ENCODE peak calls at places on chromosomes 5 and 9, in seven cellular contexts. D is astrocyte of the spinal cord, C is IMR-90, X is brain microvascular endothelial cell, A is fibroblast of mammary gland, Z is cardiac muscle cell, Q is Peyer's patch. Y is an unnamed sample.

GRCh38 chr5:58921106-58921505 is 338.2 kb downstream of the RAB3C start:
- DNase-seq in D (peak), C (no peak), X (no peak), A (no peak), Z (no peak), Q (no peak), Y (no peak)

GRCh38 chr5:163645421-163646416 is 140.3 kb downstream of the MAT2B start:
- DNase-seq in D (no peak), C (no peak), X (no peak), A (no peak), Z (no peak), Q (no peak), Y (no peak)

GRCh38 chr9:107373809-107374208 is 90.7 kb downstream of the RAD23B start:
- DNase-seq in D (no peak), C (no peak), X (no peak), A (no peak), Z (no peak), Q (no peak), Y (no peak)

GRCh38 chr9:117672397-117672796 is 31.8 kb upstream of the TLR4 start:
- DNase-seq in D (peak), C (no peak), X (peak), A (peak), Z (no peak), Q (no peak), Y (peak)

GRCh38 chr5:956941-957729 is 51.5 kb upstream of the NKD2 start:
- DNase-seq in D (peak), C (peak), X (peak), A (peak), Z (peak), Q (no peak), Y (peak)

GRCh38 chr5:41012318-41012717 is 58.8 kb downstream of the MROH2B start:
- DNase-seq in D (no peak), C (no peak), X (no peak), A (no peak), Z (no peak), Q (no peak), Y (no peak)

GRCh38 chr5:97923997-97924396 is 741.0 kb upstream of the RIOK2 start:
- DNase-seq in D (no peak), C (no peak), X (no peak), A (no peak), Z (no peak), Q (no peak), Y (no peak)

GRCh38 chr9:72542917-72543316 is 21.5 kb downstream of the TMC1 start:
- DNase-seq in D (no peak), C (peak), X (no peak), A (no peak), Z (no peak), Q (no peak), Y (peak)

GRCh38 chr5:108382784-108383358 is 973 bp upstream of the FBXL17 start:
- DNase-seq in D (no peak), C (peak), X (no peak), A (peak), Z (peak), Q (peak), Y (no peak)

GRCh38 chr5:75734913-75735789 is 17.9 kb upstream of the POC5 start:
- DNase-seq in D (peak), C (peak), X (peak), A (peak), Z (peak), Q (no peak), Y (peak)

GRCh38 chr9:86098793-86099694 is at the start of gene GOLM1:
- DNase-seq in D (peak), C (peak), X (peak), A (peak), Z (peak), Q (no peak), Y (peak)

GRCh38 chr5:82418608-82418950 is 140.4 kb upstream of the RPS23 start:
- DNase-seq in D (no peak), C (no peak), X (no peak), A (no peak), Z (no peak), Q (no peak), Y (no peak)

GRCh38 chr9:35935755-35936509 is 22.0 kb downstream of the OR2S2 start:
- DNase-seq in D (peak), C (peak), X (peak), A (peak), Z (no peak), Q (no peak), Y (no peak)

GRCh38 chr9:99052849-99053715 is 51.8 kb upstream of the TGFBR1 start:
- DNase-seq in D (no peak), C (no peak), X (no peak), A (no peak), Z (no peak), Q (no peak), Y (no peak)

GRCh38 chr5:128782446-128782845 is 182.8 kb upstream of the SLC27A6 start:
- DNase-seq in D (peak), C (peak), X (peak), A (peak), Z (no peak), Q (no peak), Y (peak)

GRCh38 chr5:175558801-175559480 is 80.6 kb downstream of the SFXN1 start:
- DNase-seq in D (no peak), C (no peak), X (no peak), A (no peak), Z (no peak), Q (no peak), Y (no peak)

GRCh38 chr5:102823441-102823874 is 68.4 kb downstream of the PAM start:
- DNase-seq in D (peak), C (peak), X (no peak), A (peak), Z (no peak), Q (no peak), Y (peak)

GRCh38 chr5:35136386-35136785 is 88.6 kb upstream of the AGXT2 start:
- DNase-seq in D (peak), C (peak), X (peak), A (peak), Z (no peak), Q (no peak), Y (peak)

GRCh38 chr9:20496328-20496727 is 126.0 kb downstream of the MLLT3 start:
- DNase-seq in D (no peak), C (no peak), X (no peak), A (no peak), Z (no peak), Q (no peak), Y (no peak)

GRCh38 chr5:79229357-79230174 is 6.4 kb upstream of the JMY start:
- DNase-seq in D (no peak), C (peak), X (peak), A (peak), Z (no peak), Q (no peak), Y (peak)

GRCh38 chr9:127567119-127567897 is 44.8 kb upstream of the STXBP1 start:
- DNase-seq in D (peak), C (peak), X (no peak), A (peak), Z (peak), Q (no peak), Y (peak)

GRCh38 chr9:127336708-127337352 is 60.1 kb upstream of the SLC2A8 start:
- DNase-seq in D (peak), C (peak), X (peak), A (peak), Z (no peak), Q (peak), Y (peak)

GRCh38 chr9:68981825-68982224 is 32.1 kb downstream of the PRKACG start:
- DNase-seq in D (no peak), C (no peak), X (no peak), A (no peak), Z (no peak), Q (no peak), Y (peak)

GRCh38 chr9:125997510-125997823 is 250.3 kb downstream of the PBX3 start:
- DNase-seq in D (no peak), C (no peak), X (no peak), A (no peak), Z (peak), Q (no peak), Y (no peak)

GRCh38 chr5:53962306-53962705 is 348.1 kb downstream of the ARL15 start:
- DNase-seq in D (no peak), C (no peak), X (no peak), A (peak), Z (no peak), Q (no peak), Y (no peak)

GRCh38 chr5:139243425-139243965 is 45.3 kb upstream of the SIL1 start:
- DNase-seq in D (no peak), C (peak), X (no peak), A (peak), Z (no peak), Q (no peak), Y (peak)

GRCh38 chr9:138009456-138010273 is 132.1 kb downstream of the CACNA1B start:
- DNase-seq in D (no peak), C (no peak), X (no peak), A (no peak), Z (no peak), Q (no peak), Y (no peak)

GRCh38 chr9:78694950-78695349 is 398.0 kb downstream of the PSAT1 start:
- DNase-seq in D (no peak), C (no peak), X (no peak), A (no peak), Z (no peak), Q (no peak), Y (no peak)

GRCh38 chr9:91419222-91420191 is 4.1 kb downstream of the NFIL3 start:
- DNase-seq in D (peak), C (peak), X (peak), A (peak), Z (no peak), Q (no peak), Y (peak)

GRCh38 chr5:80782626-80783025 is 127.8 kb upstream of the DHFR start:
- DNase-seq in D (no peak), C (no peak), X (no peak), A (no peak), Z (no peak), Q (no peak), Y (no peak)

GRCh38 chr9:135156525-135157510 is 69.3 kb downstream of the OLFM1 start:
- DNase-seq in D (peak), C (peak), X (no peak), A (peak), Z (peak), Q (no peak), Y (peak)

GRCh38 chr9:84756156-84756555 is 86.6 kb downstream of the NTRK2 start:
- DNase-seq in D (no peak), C (no peak), X (no peak), A (no peak), Z (no peak), Q (no peak), Y (no peak)

GRCh38 chr5:28632607-28633006 is 1594.2 kb upstream of the CDH9 start:
- DNase-seq in D (no peak), C (no peak), X (no peak), A (no peak), Z (no peak), Q (no peak), Y (no peak)

GRCh38 chr9:118975736-118976135 is 393.5 kb downstream of the BRINP1 start:
- DNase-seq in D (no peak), C (no peak), X (no peak), A (peak), Z (no peak), Q (no peak), Y (no peak)

GRCh38 chr5:112240011-112240410 is 179.1 kb downstream of the EPB41L4A start:
- DNase-seq in D (no peak), C (peak), X (no peak), A (no peak), Z (no peak), Q (no peak), Y (no peak)

GRCh38 chr9:88927510-88927909 is 63.8 kb upstream of the S1PR3 start:
- DNase-seq in D (no peak), C (no peak), X (no peak), A (no peak), Z (no peak), Q (no peak), Y (no peak)

DNA sequence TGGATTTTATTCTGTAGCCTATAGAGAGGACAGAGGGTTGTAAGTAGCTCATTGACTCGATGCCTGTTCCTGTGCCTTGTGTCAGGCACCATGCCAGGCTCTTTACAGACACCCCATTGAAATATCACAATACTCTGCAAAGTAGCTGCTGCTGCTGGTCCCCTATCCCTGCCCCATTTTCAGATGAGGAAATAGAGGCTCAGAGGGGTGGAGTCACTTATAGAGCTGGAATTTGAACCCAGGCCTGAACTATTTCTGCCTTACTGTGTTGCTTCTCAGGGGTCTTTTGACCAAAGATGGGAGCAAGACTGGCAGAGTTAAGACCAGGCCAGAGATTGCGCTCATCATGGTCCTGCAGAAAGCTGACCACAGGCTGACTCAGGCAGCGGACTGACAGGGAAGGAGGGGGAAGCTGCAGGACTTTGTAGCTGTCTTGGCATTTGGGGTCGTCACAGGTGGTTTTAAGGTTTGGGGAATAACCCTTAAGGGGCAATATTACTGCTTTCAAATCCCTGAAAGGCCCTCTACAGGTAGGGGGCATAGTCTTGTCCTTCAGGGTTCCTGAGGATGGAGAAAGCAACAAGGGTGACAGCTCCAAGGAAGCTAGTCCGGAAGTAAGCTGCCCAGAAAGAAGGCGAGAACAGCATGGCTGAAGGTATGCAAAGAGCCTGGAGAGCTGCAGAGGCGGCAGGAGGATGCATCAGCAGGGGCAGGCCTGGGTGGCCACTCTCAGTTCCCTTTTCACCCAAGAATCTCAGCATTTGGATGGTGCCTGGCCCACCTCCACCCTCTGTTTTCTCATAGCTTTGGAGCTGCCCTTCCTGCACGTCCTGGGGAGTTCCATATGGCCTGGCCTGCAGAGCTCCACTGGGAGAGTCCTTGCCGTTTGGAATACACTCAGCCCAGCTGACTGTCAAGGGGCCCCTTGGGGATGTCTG is 18.3 kb upstream of the NDST1 start:
- DNase-seq in D (no peak), C (peak), X (peak), A (peak), Z (no peak), Q (peak), Y (no peak)
- TF ChIP-seq CTCF in D (peak), C (no peak), X (peak), A (no peak), Z (no peak), Q (no peak), Y (peak)

DNA sequence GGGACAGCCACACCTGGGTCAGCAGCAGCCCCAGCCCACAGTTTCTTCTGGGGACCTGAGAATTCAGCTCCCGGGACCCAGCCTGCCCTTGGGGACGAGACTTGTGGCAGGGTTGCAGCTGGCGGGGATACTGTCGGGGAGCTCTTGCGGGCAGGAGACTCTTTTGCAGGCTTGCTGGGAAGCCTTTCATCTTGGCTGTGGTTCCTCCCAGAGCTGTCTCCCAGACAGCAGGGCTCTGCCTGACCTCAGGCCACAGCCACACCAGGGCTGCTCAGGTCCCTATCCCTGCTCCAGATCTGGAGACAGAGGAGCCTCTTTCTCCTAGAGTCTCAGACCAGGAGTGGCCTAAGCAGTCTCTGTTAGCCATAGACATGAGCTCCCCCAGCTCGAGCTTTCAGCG is 4.7 kb upstream of the MYMK start:
- DNase-seq in D (no peak), C (no peak), X (no peak), A (no peak), Z (no peak), Q (no peak), Y (no peak)
- H3K4me3 ChIP-seq in D (no peak), C (no peak), X (no peak), A (no peak), Z (no peak), Q (no peak), Y (no peak)

GRCh38 chr9:76221423-76221822 is 172.8 kb downstream of the RFK start:
- DNase-seq in D (no peak), C (no peak), X (no peak), A (no peak), Z (no peak), Q (no peak), Y (no peak)

GRCh38 chr9:76218151-76218867 is 175.9 kb downstream of the RFK start:
- DNase-seq in D (no peak), C (no peak), X (no peak), A (no peak), Z (no peak), Q (no peak), Y (no peak)

GRCh38 chr9:76216161-76216649 is 178.0 kb downstream of the RFK start:
- DNase-seq in D (peak), C (peak), X (peak), A (peak), Z (no peak), Q (no peak), Y (peak)

GRCh38 chr9:76218868-76219462 is 175.3 kb downstream of the RFK start:
- DNase-seq in D (peak), C (no peak), X (no peak), A (peak), Z (no peak), Q (no peak), Y (no peak)

DNA sequence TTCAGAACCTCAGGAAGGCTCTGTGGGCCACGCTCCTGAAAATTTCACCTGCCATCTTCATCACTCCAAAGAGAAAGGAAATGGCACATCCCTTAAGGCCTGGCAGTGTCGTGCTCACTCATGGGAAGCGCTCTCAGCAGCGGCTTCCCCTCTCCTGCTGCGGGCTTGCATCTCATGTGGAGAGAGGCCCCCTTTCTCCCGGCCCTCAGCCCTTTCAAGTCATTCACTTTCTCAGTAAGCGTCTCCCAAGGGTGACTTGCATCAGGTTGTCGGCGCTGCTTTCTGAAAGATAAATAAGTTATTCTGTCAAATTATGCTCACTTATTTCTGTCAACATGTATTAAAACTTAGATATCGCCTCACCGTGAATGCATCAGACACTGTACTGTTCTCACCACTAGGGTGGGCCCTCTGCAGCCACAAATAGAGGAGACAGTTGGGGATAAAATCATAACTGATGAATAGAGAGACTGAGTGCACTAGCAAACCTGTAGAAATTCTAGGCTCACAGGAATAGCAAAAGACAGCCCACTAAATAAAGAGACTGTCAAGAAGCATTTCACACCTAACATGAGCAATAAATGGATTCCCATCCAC is 174.6 kb downstream of the RFK start:
- DNase-seq in D (peak), C (peak), X (peak), A (peak), Z (no peak), Q (no peak), Y (no peak)
- TF ChIP-seq CTCF in D (peak), C (peak), X (peak), A (peak), Z (peak), Q (no peak), Y (peak)

GRCh38 chr9:3181049-3181953 is 337.4 kb upstream of the PUM3 start:
- DNase-seq in D (peak), C (no peak), X (no peak), A (peak), Z (peak), Q (no peak), Y (peak)
- H3K4me3 ChIP-seq in D (peak), C (no peak), X (peak), A (peak), Z (peak), Q (no peak), Y (no peak)

GRCh38 chr5:173281910-173282309 is 46.3 kb downstream of the STC2 start:
- DNase-seq in D (no peak), C (peak), X (no peak), A (no peak), Z (peak), Q (no peak), Y (no peak)
- TF ChIP-seq CTCF in D (peak), C (peak), X (peak), A (peak), Z (peak), Q (no peak), Y (peak)

GRCh38 chr5:160253441-160253840 is 24.1 kb downstream of the FABP6 start:
- DNase-seq in D (no peak), C (no peak), X (no peak), A (no peak), Z (no peak), Q (no peak), Y (no peak)
- H3K4me3 ChIP-seq in D (no peak), C (no peak), X (no peak), A (no peak), Z (no peak), Q (no peak), Y (no peak)

Y was measured in fibroblast of villous mesenchyme.